ENCODE peak calls at places on chromosomes 6 and 20, in ten cellular contexts. L, O, Y, C, T, A, M, D, H and V are unnamed samples.
A peak's percentile ranks its signal among the peaks of the same experiment; 100 is the strongest.

GRCh38 chr6:109182590-109182989 is 87.3 kb downstream of the CEP57L1 start:
- DNase-seq in L (no peak), O (no peak), Y (no peak), C (no peak), T (no peak), A (no peak), M (no peak), D (no peak), H (peak; percentile 21), V (no peak)

GRCh38 chr6:32785781-32786533 is 22.6 kb upstream of the HLA-DQB2 start:
- DNase-seq in L (peak; percentile 49), O (peak; percentile 60), Y (peak; percentile 57), C (peak; percentile 46), T (no peak), A (no peak), M (no peak), D (no peak), H (peak; percentile 77), V (no peak)

GRCh38 chr6:122428781-122429180 is 29.3 kb downstream of the HSF2 start:
- DNase-seq in L (no peak), O (no peak), Y (no peak), C (no peak), T (no peak), A (no peak), M (no peak), D (no peak), H (peak; percentile 28), V (no peak)

GRCh38 chr6:29908341-29908662 is 34.0 kb upstream of the HLA-A start:
- DNase-seq in L (no peak), O (no peak), Y (no peak), C (no peak), T (no peak), A (no peak), M (no peak), D (no peak), H (no peak), V (no peak)

GRCh38 chr6:30898750-30899360 is 9.2 kb upstream of the GTF2H4 start:
- DNase-seq in L (no peak), O (no peak), Y (no peak), C (no peak), T (no peak), A (no peak), M (no peak), D (no peak), H (no peak), V (no peak)

GRCh38 chr20:61045091-61045490 is 207.0 kb upstream of the CDH4 start:
- DNase-seq in L (no peak), O (no peak), Y (no peak), C (no peak), T (no peak), A (no peak), M (no peak), D (no peak), H (no peak), V (no peak)

GRCh38 chr6:140281236-140281635 is 906.8 kb upstream of the CITED2 start:
- DNase-seq in L (peak; percentile 42), O (no peak), Y (peak; percentile 74), C (no peak), T (no peak), A (no peak), M (no peak), D (no peak), H (no peak), V (peak; percentile 70)

GRCh38 chr6:43966374-43966658 is 160.9 kb downstream of the MRPL14 start:
- DNase-seq in L (no peak), O (no peak), Y (peak; percentile 33), C (no peak), T (no peak), A (no peak), M (no peak), D (no peak), H (no peak), V (no peak)

GRCh38 chr6:52538921-52539354 is 37.9 kb downstream of the TRAM2 start:
- DNase-seq in L (peak; percentile 65), O (no peak), Y (no peak), C (no peak), T (no peak), A (no peak), M (no peak), D (no peak), H (peak; percentile 46), V (no peak)

GRCh38 chr6:40274058-40274457 is 313.1 kb downstream of the LRFN2 start:
- DNase-seq in L (no peak), O (no peak), Y (peak; percentile 14), C (no peak), T (no peak), A (no peak), M (no peak), D (no peak), H (no peak), V (peak; percentile 16)

GRCh38 chr6:40276176-40276575 is 311.0 kb downstream of the LRFN2 start:
- DNase-seq in L (no peak), O (no peak), Y (no peak), C (no peak), T (no peak), A (no peak), M (no peak), D (no peak), H (no peak), V (no peak)
- H3K27ac ChIP-seq in L (no peak overlapping the region), O (no peak overlapping the region), Y (no peak overlapping the region), C (no peak overlapping the region), T (no peak overlapping the region), A (no peak overlapping the region), M (no peak overlapping the region), D (no peak overlapping the region), H (no peak overlapping the region), V (no peak overlapping the region)

DNA sequence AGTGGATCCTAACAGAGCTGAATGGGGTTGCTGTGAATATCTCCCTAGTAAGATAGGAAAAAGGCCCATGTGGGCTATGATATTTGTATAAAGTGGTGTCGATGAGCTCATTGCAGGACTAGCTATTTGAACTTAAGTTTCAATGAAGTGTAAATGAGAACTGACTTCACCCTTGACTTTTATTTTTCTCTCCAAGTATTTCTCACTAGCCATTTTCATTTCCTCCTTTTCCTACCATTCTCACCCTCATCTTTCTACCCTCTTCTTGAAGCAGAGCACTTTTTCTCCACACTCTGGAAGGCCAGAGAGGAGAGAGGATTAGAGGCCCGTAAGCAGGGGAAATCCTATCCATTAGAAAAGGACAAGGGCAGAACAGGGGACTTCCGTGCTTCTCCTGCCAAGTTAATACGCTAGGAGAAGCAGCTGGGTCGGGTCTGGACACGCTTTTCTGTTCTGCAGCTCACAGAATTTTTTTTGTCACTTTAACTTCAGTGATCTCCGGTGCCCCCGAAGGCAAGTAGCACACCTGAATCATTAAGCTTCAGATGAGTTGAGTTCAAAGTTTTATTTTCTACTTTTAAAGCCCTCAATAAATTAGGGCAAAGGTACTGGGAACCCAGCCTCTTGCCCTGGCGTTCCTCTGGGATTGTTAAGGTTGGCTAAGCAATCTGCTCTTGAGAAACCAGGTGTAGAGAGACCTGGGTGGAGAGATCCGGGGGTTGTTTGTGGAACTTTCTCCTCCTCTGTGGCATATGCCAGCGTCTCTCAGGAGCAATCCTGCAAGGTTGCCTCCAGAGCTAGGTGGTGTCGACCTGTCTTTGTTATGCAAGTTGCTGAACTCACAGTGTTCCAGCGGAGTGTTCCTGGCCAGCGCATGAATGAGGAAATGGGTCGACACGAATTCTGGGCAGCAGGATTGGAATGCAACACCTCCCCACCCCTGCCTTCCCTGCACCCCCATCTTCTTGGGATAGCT is 56.2 kb upstream of the ARID1B start:
- DNase-seq in L (peak; percentile 31), O (peak; percentile 20), Y (peak; percentile 89), C (peak; percentile 7), T (no peak), A (no peak), M (no peak), D (no peak), H (peak; percentile 25), V (no peak)
- H3K27ac ChIP-seq in L (no peak overlapping the region), O (no peak overlapping the region), Y (peak overlapping the region; percentile 76), C (peak overlapping the region; percentile 95), T (peak overlapping the region; percentile 93), A (peak overlapping the region; percentile 91), M (peak overlapping the region; percentile 82), D (peak overlapping the region; percentile 85), H (no peak overlapping the region), V (peak overlapping the region; percentile 81)

DNA sequence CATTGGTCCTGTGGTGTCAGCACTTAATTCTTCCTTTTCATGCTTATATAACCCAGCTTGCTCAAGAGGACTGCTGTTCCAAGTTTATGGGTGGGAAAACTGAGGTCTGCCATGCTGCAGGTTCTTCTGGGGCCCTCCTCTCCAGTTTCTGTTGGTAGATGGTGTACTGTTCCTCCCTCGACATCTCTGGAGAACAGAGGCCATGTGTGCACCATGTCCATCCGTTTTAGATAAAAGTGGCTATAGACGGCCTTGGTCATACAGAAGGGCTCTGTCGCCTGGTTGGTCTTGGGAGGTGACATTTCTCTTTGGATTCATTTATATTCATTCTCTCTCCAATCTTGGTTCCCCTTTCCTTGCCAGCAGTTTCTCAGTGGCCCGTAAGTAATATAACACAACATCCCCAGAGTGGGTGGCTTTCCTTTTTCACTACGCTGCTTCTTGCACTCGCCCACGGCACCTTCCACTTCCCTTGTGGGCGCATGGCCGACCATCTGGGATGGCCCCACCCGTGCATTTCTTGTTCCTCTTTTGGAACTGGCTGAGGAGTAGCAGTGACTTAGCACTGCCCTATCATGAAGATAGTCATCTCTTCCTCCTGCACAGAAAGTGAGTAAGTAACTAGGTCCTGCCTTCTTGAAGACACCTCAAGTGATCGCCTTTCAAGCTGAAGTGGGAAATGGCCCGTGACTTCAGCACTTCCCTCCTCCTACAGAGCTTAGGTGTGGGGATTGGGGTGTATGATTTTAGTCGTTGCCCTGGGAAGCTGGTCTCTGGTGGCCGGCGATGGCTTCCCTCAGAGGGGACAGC is 94.2 kb downstream of the RREB1 start:
- DNase-seq in L (no peak), O (peak; percentile 68), Y (no peak), C (no peak), T (peak; percentile 92), A (peak; percentile 50), M (peak; percentile 64), D (peak; percentile 93), H (no peak), V (no peak)
- H3K27ac ChIP-seq in L (no peak overlapping the region), O (no peak overlapping the region), Y (peak overlapping the region; percentile 39), C (no peak overlapping the region), T (peak overlapping the region; percentile 63), A (peak overlapping the region; percentile 10), M (no peak overlapping the region), D (peak overlapping the region; percentile 84), H (no peak overlapping the region), V (peak overlapping the region; percentile 96)

GRCh38 chr6:158713469-158713868 is 63.6 kb downstream of the SYTL3 start:
- DNase-seq in L (no peak), O (no peak), Y (no peak), C (no peak), T (no peak), A (no peak), M (no peak), D (no peak), H (no peak), V (no peak)

GRCh38 chr6:158711264-158711663 is 61.4 kb downstream of the SYTL3 start:
- DNase-seq in L (peak; percentile 87), O (no peak), Y (no peak), C (no peak), T (no peak), A (no peak), M (no peak), D (peak; percentile 47), H (peak; percentile 82), V (no peak)

GRCh38 chr6:158717341-158718328 is 67.8 kb downstream of the SYTL3 start:
- DNase-seq in L (no peak), O (no peak), Y (no peak), C (no peak), T (no peak), A (no peak), M (no peak), D (peak; percentile 80), H (no peak), V (no peak)

GRCh38 chr6:158718431-158719126 is 68.7 kb downstream of the SYTL3 start:
- DNase-seq in L (no peak), O (no peak), Y (no peak), C (peak; percentile 54), T (no peak), A (no peak), M (no peak), D (peak; percentile 63), H (peak; percentile 53), V (no peak)

GRCh38 chr6:158715330-158716311 is 65.8 kb downstream of the SYTL3 start:
- DNase-seq in L (no peak), O (no peak), Y (no peak), C (no peak), T (no peak), A (no peak), M (no peak), D (no peak), H (no peak), V (no peak)
- H3K27ac ChIP-seq in L (no peak overlapping the region), O (no peak overlapping the region), Y (no peak overlapping the region), C (no peak overlapping the region), T (peak overlapping the region; percentile 69), A (no peak overlapping the region), M (no peak overlapping the region), D (peak overlapping the region; percentile 85), H (peak overlapping the region; percentile 94), V (no peak overlapping the region)